ENCODE peak calls at places on chromosomes 4 and X, in six cellular contexts. C is upper lobe of right lung, P is breast epithelium, T is Peyer's patch, X is tibial nerve, I is HepG2. Z is an unnamed sample.

GRCh38 chr4:6227412-6228157 is 27.2 kb upstream of the JAKMIP1 start:
- DNase-seq in C (peak; percentile 30), P (no peak), T (peak; percentile 2), X (no peak), I (no peak), Z (no peak)

GRCh38 chr4:40316782-40317635 is 18.1 kb upstream of the CHRNA9 start:
- DNase-seq in C (no peak), P (peak; percentile 28), T (peak; percentile 82), X (no peak), I (peak; percentile 47), Z (peak; percentile 87)

GRCh38 chrX:106742831-106743230 is 16.3 kb downstream of the RNF128 start:
- DNase-seq in C (no peak), P (no peak), T (no peak), X (no peak), I (no peak), Z (no peak)

GRCh38 chr4:86508436-86508835 is 85.7 kb upstream of the PTPN13 start:
- DNase-seq in C (no peak), P (no peak), T (no peak), X (no peak), I (no peak), Z (no peak)

GRCh38 chr4:40918330-40918729 is 168.6 kb downstream of the NSUN7 start:
- DNase-seq in C (no peak), P (peak; percentile 55), T (peak; percentile 60), X (peak; percentile 46), I (no peak), Z (peak; percentile 95)

GRCh38 chr4:27463816-27464215 is 603.2 kb downstream of the STIM2 start:
- DNase-seq in C (no peak), P (no peak), T (no peak), X (no peak), I (no peak), Z (no peak)

GRCh38 chr4:94641702-94642560 is 115.8 kb upstream of the BMPR1B start:
- DNase-seq in C (no peak), P (no peak), T (no peak), X (no peak), I (peak; percentile 10), Z (no peak)

GRCh38 chr4:164931551-164932324 is 45.7 kb downstream of the TRIM61 start:
- DNase-seq in C (no peak), P (no peak), T (no peak), X (no peak), I (no peak), Z (no peak)

GRCh38 chr4:138181288-138181687 is 60.9 kb downstream of the SLC7A11 start:
- DNase-seq in C (no peak), P (no peak), T (no peak), X (no peak), I (no peak), Z (no peak)

GRCh38 chr4:123922847-123923246 is 526.3 kb downstream of the SPRY1 start:
- DNase-seq in C (no peak), P (no peak), T (no peak), X (no peak), I (no peak), Z (no peak)

GRCh38 chr4:684611-685010 is 4.3 kb downstream of the SLC49A3 start:
- DNase-seq in C (no peak), P (no peak), T (peak; percentile 46), X (no peak), I (no peak), Z (no peak)

GRCh38 chr4:53598901-53599300 is 7.6 kb upstream of the LNX1 start:
- DNase-seq in C (no peak), P (no peak), T (no peak), X (no peak), I (no peak), Z (no peak)

DNA sequence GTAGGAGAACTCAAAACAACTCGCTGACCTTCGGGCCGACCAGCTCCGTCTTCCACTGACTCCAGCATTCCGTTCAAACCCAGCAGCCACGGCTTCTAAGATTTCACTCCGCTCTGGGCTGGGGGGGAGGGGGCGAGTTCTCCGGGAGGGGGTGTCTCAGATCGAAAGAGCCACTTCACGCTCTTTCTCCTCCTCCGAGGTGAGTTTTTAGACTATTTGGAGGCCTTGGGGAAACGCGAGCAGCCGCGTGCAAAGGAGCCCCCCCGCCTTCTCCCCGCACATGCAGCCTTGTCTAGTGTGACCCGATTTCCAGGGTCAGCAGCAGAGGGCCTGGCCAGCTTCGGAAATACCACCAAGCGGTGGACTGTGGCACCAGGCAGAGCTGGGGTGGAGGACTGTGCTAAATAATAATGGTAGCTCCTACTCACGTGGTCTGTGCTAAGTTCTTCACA is 79.2 kb upstream of the BCOR start:
- DNase-seq in C (no peak), P (no peak), T (peak; percentile 58), X (no peak), I (peak; percentile 50), Z (no peak)
- H3K4me3 ChIP-seq in C (peak overlapping the region; percentile 64), P (peak overlapping the region; percentile 59), T (peak overlapping the region; percentile 62), X (peak overlapping the region; percentile 65), I (peak overlapping the region; percentile 74), Z (peak overlapping the region; percentile 28)

GRCh38 chrX:87518504-87518903 is 902 bp downstream of the KLHL4 start:
- DNase-seq in C (no peak), P (no peak), T (no peak), X (no peak), I (no peak), Z (no peak)
- H3K4me3 ChIP-seq in C (peak overlapping the region; percentile 19), P (no peak overlapping the region), T (no peak overlapping the region), X (no peak overlapping the region), I (no peak overlapping the region), Z (no peak overlapping the region)

GRCh38 chrX:138709886-138710285 is 1.6 kb downstream of the FGF13 start:
- DNase-seq in C (no peak), P (no peak), T (no peak), X (no peak), I (no peak), Z (no peak)
- H3K4me3 ChIP-seq in C (peak overlapping the region; percentile 44), P (peak overlapping the region; percentile 55), T (no peak overlapping the region), X (no peak overlapping the region), I (no peak overlapping the region), Z (no peak overlapping the region)

DNA sequence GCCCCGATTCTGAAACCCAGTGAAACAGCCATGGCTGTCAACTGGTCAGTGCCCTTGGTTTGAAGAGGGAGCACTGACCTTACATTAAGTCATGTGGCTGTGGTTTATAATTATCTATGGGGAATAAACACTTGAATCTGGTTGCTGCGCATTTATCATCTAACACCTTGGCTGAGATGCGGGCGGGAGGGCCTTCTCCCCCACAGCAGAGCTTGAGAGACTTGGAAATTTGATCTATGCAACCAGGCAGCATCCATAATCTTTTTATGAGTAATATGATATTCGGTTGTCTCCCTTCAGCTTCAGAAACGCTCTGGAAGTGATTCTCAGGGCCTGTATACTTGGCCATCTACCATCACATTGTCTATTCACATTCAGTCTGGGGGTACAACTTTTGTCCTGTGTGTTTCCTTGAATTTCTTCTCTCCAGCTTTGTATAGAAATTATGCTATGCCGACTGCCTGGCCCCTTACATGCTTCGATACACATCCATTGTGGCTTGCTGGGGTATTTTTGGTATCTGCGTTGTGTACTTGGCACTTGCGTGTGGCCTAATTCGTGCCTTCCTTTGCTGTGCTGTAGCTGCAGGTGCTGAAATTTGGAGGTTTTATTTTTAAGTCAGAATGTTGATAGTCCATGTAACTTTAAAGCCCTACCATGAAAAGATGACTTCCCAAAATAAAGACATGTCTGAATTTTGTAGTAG is 321.6 kb downstream of the ARHGAP10 start:
- DNase-seq in C (no peak), P (no peak), T (no peak), X (no peak), I (no peak), Z (no peak)
- H3K4me3 ChIP-seq in C (no peak overlapping the region), P (no peak overlapping the region), T (no peak overlapping the region), X (no peak overlapping the region), I (no peak overlapping the region), Z (no peak overlapping the region)

DNA sequence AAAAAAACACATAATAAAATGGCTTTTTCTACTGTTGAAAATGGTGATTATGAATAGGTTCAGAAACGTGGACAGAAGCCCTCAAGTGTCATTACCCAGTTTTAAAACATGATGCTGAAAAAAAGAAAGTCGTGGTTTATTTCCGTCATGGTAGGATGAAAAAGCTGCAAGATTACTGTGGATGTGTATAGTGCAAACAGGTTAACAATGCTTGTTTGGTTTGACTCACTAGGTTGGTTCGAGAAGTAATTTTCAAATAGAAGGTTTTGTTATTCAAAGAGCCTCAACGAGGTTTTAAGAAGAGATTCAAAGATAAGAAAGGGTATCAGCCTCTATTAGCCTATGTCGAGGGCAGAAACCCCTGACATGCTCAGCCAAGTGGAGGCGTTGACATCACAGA is 2.5 kb upstream of the RXFP1 start:
- DNase-seq in C (no peak), P (no peak), T (no peak), X (no peak), I (no peak), Z (no peak)
- H3K4me3 ChIP-seq in C (no peak overlapping the region), P (no peak overlapping the region), T (no peak overlapping the region), X (no peak overlapping the region), I (no peak overlapping the region), Z (no peak overlapping the region)

GRCh38 chrX:154367474-154368308 is 6.7 kb downstream of the FLNA start:
- DNase-seq in C (no peak), P (no peak), T (no peak), X (no peak), I (no peak), Z (no peak)
- H3K4me3 ChIP-seq in C (peak overlapping the region; percentile 71), P (no peak overlapping the region), T (no peak overlapping the region), X (peak overlapping the region; percentile 45), I (no peak overlapping the region), Z (no peak overlapping the region)

GRCh38 chr4:46956451-46956850 is 36.9 kb downstream of the GABRA4 start:
- DNase-seq in C (no peak), P (no peak), T (no peak), X (no peak), I (no peak), Z (no peak)
- H3K4me3 ChIP-seq in C (no peak overlapping the region), P (no peak overlapping the region), T (no peak overlapping the region), X (no peak overlapping the region), I (no peak overlapping the region), Z (no peak overlapping the region)

GRCh38 chrX:155334486-155335316 is at the start of gene CLIC2:
- DNase-seq in C (no peak), P (no peak), T (peak; percentile 53), X (peak; percentile 12), I (no peak), Z (peak; percentile 32)
- H3K4me3 ChIP-seq in C (peak within 1 kb of the TSS; percentile 49), P (peak within 1 kb of the TSS; percentile 33), T (no peak within 1 kb of the TSS), X (no peak within 1 kb of the TSS), I (no peak within 1 kb of the TSS), Z (no peak within 1 kb of the TSS)

GRCh38 chr4:83025563-83025962 is 9.4 kb upstream of the COPS4 start:
- DNase-seq in C (no peak), P (no peak), T (no peak), X (no peak), I (no peak), Z (no peak)
- H3K4me3 ChIP-seq in C (no peak overlapping the region), P (no peak overlapping the region), T (no peak overlapping the region), X (no peak overlapping the region), I (no peak overlapping the region), Z (no peak overlapping the region)

DNA sequence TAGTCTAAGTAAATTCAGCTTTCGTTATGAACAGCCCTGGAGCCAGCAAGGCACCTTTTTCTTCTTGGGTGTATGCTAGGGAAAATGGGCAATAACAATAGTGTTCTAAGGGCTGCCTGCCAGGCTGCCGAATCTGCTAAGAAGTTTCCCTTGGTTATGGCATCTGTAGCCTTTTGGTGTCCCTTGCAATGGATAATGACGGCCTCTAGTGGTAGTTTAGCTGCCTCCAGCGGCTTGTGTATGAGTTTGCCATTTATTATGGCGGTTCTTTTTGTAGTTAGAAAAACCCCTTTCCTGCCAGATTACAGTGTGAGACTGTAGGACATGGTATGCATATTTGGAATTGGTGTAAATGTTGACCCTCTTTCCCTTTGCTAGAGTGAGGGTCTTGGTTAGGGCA is 78.9 kb upstream of the SPIN4 start:
- DNase-seq in C (no peak), P (no peak), T (no peak), X (no peak), I (no peak), Z (no peak)
- H3K4me3 ChIP-seq in C (no peak overlapping the region), P (no peak overlapping the region), T (no peak overlapping the region), X (no peak overlapping the region), I (no peak overlapping the region), Z (no peak overlapping the region)

Z was measured in lower leg skin.